ENCODE peak calls at places on chromosomes 12 and 14, in seven cellular contexts. P is nucleus accumbens, E is B cell, G is NCI-H345, C is fibroblast of lung, J is sigmoid colon, S is GM23338. N is an unnamed sample.

GRCh38 chr12:63846249-63846967 is 1.9 kb downstream of the SRGAP1 start:
- DNase-seq in P (no peak), E (no peak), G (no peak), C (peak), J (no peak), S (no peak), N (no peak)

GRCh38 chr14:73369433-73369832 is 88.9 kb downstream of the NUMB start:
- DNase-seq in P (no peak), E (no peak), G (no peak), C (no peak), J (no peak), S (no peak), N (no peak)

GRCh38 chr14:99143793-99144192 is 128.2 kb downstream of the BCL11B start:
- DNase-seq in P (no peak), E (no peak), G (no peak), C (no peak), J (peak), S (peak), N (no peak)

GRCh38 chr12:124150176-124150575 is 144.7 kb upstream of the RFLNA start:
- DNase-seq in P (no peak), E (no peak), G (no peak), C (no peak), J (no peak), S (no peak), N (no peak)

GRCh38 chr12:100554608-100555077 is 18.8 kb upstream of the GAS2L3 start:
- DNase-seq in P (no peak), E (peak), G (peak), C (peak), J (no peak), S (peak), N (no peak)

GRCh38 chr12:9810721-9811120 is 16.6 kb upstream of the KLRF1 start:
- DNase-seq in P (no peak), E (peak), G (no peak), C (no peak), J (no peak), S (no peak), N (no peak)

GRCh38 chr12:123046431-123046830 is 66.0 kb downstream of the ARL6IP4 start:
- DNase-seq in P (no peak), E (no peak), G (no peak), C (no peak), J (no peak), S (no peak), N (no peak)

GRCh38 chr14:105492966-105493871 is 2.2 kb downstream of the TEDC1 start:
- DNase-seq in P (no peak), E (peak), G (no peak), C (no peak), J (peak), S (no peak), N (peak)

GRCh38 chr12:104462931-104463339 is 6.2 kb downstream of the CHST11 start:
- DNase-seq in P (no peak), E (peak), G (no peak), C (no peak), J (no peak), S (no peak), N (no peak)

GRCh38 chr14:55911794-55912193 is 206.4 kb upstream of the PELI2 start:
- DNase-seq in P (no peak), E (no peak), G (no peak), C (no peak), J (no peak), S (no peak), N (no peak)

GRCh38 chr12:45214739-45215418 is 1.0 kb upstream of the ANO6 start:
- DNase-seq in P (no peak), E (no peak), G (no peak), C (peak), J (no peak), S (no peak), N (no peak)

GRCh38 chr12:95837240-95838038 is 21.3 kb upstream of the SNRPF start:
- DNase-seq in P (no peak), E (no peak), G (no peak), C (no peak), J (no peak), S (peak), N (no peak)

N was measured in sciatic nerve.